ENCODE peak calls at places on chromosomes 6 and 20, in nine cellular contexts. B is left kidney; U is fibroblast of mammary gland; D is Right ventricle myocardium superior; N is activated T-helper 1 cell treated with anti-CD3 and anti-CD28 coated beads, Interleukin-2, amount 50 U/mL, for 16 hours; L is fibroblast of villous mesenchyme; Z is breast epithelium; Y is heart left ventricle; I is cerebellar cortex. X is an unnamed sample.

GRCh38 chr6:163793584-163793983 is 379.1 kb downstream of the QKI start:
- DNase-seq in I (no peak), U (peak), Y (no peak), Z (no peak), L (peak), N (no peak), D (no peak), B (no peak), X (no peak)

GRCh38 chr6:112780498-112781096 is 433.5 kb downstream of the RFPL4B start:
- DNase-seq in D (peak), I (peak), L (peak), Y (peak), Z (peak), N (no peak), U (peak), B (peak), X (peak)

GRCh38 chr20:50987493-50988210 is 29.0 kb downstream of the MOCS3 start:
- DNase-seq in B (peak), Z (peak), I (peak), L (peak), Y (no peak), D (no peak), U (peak), N (peak), X (peak)

GRCh38 chr6:168196385-168196860 is 117.4 kb upstream of the FRMD1 start:
- DNase-seq in U (no peak), Y (no peak), D (no peak), Z (peak), N (no peak), L (peak), I (no peak), B (peak), X (peak)

GRCh38 chr6:8080338-8081151 is 16.4 kb upstream of the BLOC1S5 start:
- DNase-seq in B (peak), L (peak), Y (no peak), Z (no peak), N (no peak), D (no peak), U (peak), I (no peak), X (no peak)

GRCh38 chr6:112109267-112109666 is 21.9 kb downstream of the FAM229B start:
- DNase-seq in B (peak), Z (no peak), D (no peak), L (no peak), Y (no peak), U (no peak), N (no peak), I (no peak), X (peak)

GRCh38 chr6:76885861-76886301 is 577.4 kb downstream of the HTR1B start:
- DNase-seq in U (peak), Y (no peak), Z (no peak), L (peak), B (peak), D (no peak), N (no peak), I (no peak), X (no peak)

GRCh38 chr6:97440590-97441176 is 157.7 kb upstream of the MMS22L start:
- DNase-seq in Z (no peak), L (peak), I (peak), Y (no peak), N (no peak), D (no peak), U (peak), B (peak), X (peak)

GRCh38 chr6:166957087-166957804 is 896 bp upstream of the RNASET2 start:
- DNase-seq in D (peak), B (peak), U (no peak), L (peak), Z (no peak), Y (peak), I (peak), N (peak), X (peak)